ENCODE peak calls at places on chromosomes 2 and 18, in nine cellular contexts. H is thyroid gland, P is T-cell, I is A172, S is Panc1, A is GM03348, V is T47D, O is brain microvascular endothelial cell, E is GM06990. Y is an unnamed sample.
A peak's percentile ranks its signal among the peaks of the same experiment; 100 is the strongest.

GRCh38 chr2:63788070-63788469 is 53.6 kb upstream of the UGP2 start:
- DNase-seq in P (no peak), S (no peak), A (peak; percentile 15), H (no peak), O (peak; percentile 30), V (no peak), I (peak; percentile 41), E (no peak), Y (no peak)

GRCh38 chr2:220373878-220374277 is 746.4 kb downstream of the SLC4A3 start:
- DNase-seq in S (no peak), A (no peak), P (no peak), I (no peak), V (no peak), H (no peak), O (peak; percentile 30), E (no peak), Y (no peak)

GRCh38 chr18:51614967-51615571 is 417.6 kb upstream of the MEX3C start:
- DNase-seq in H (peak; percentile 5), I (peak; percentile 20), O (no peak), V (no peak), S (no peak), E (no peak), P (no peak), A (no peak), Y (no peak)

GRCh38 chr2:130185896-130186295 is 3.8 kb downstream of the MZT2B start:
- DNase-seq in O (no peak), S (no peak), A (no peak), H (peak; percentile 35), I (no peak), E (no peak), V (no peak), P (no peak), Y (no peak)

GRCh38 chr2:144999040-144999875 is 479.3 kb upstream of the ZEB2 start:
- DNase-seq in A (no peak), E (no peak), P (no peak), O (peak; percentile 46), V (no peak), H (no peak), S (no peak), I (no peak), Y (no peak)

GRCh38 chr2:44880125-44880483 is 61.4 kb upstream of the SIX3 start:
- DNase-seq in I (no peak), A (no peak), H (no peak), V (no peak), O (no peak), P (no peak), E (no peak), S (no peak), Y (no peak)

GRCh38 chr2:6832556-6832955 is 33.2 kb downstream of the CMPK2 start:
- DNase-seq in P (no peak), I (no peak), V (no peak), E (no peak), H (no peak), S (no peak), O (no peak), A (no peak), Y (no peak)

GRCh38 chr2:169184074-169184473 is 114.7 kb downstream of the DHRS9 start:
- DNase-seq in P (no peak), S (no peak), H (no peak), A (no peak), E (no peak), V (no peak), O (no peak), I (no peak), Y (no peak)

GRCh38 chr2:27451095-27451494 is 8.9 kb downstream of the KRTCAP3 start:
- DNase-seq in P (no peak), E (no peak), S (no peak), V (no peak), I (no peak), H (no peak), A (no peak), O (no peak), Y (no peak)

GRCh38 chr18:49849331-49850217 is 36.2 kb upstream of the ACAA2 start:
- DNase-seq in P (no peak), V (no peak), O (peak; percentile 82), H (peak; percentile 94), I (peak; percentile 95), A (peak; percentile 73), E (no peak), S (peak; percentile 36), Y (peak; percentile 91)

GRCh38 chr2:27303093-27304025 is 4.9 kb downstream of the UCN start:
- DNase-seq in E (no peak), P (peak; percentile 26), A (peak; percentile 84), H (peak; percentile 52), V (peak; percentile 73), O (peak; percentile 47), I (peak; percentile 73), S (no peak), Y (peak; percentile 87)

GRCh38 chr18:10316778-10317177 is 137.7 kb upstream of the APCDD1 start:
- DNase-seq in O (no peak), E (no peak), P (no peak), H (no peak), V (no peak), I (no peak), A (no peak), S (no peak), Y (no peak)

GRCh38 chr2:56382466-56382865 is 198.7 kb downstream of the CCDC85A start:
- DNase-seq in S (no peak), I (no peak), P (no peak), V (no peak), H (no peak), O (no peak), E (no peak), A (no peak), Y (no peak)

GRCh38 chr2:178629463-178629862 is 149.2 kb downstream of the PLEKHA3 start:
- DNase-seq in E (no peak), H (no peak), S (no peak), P (no peak), A (no peak), O (no peak), I (no peak), V (no peak), Y (no peak)

GRCh38 chr2:36516136-36516870 is 81.7 kb downstream of the FEZ2 start:
- DNase-seq in I (no peak), H (peak; percentile 26), E (no peak), V (no peak), O (peak; percentile 83), P (no peak), S (no peak), A (no peak), Y (no peak)

GRCh38 chr18:61400016-61400630 is 66.9 kb downstream of the CDH20 start:
- DNase-seq in V (no peak), E (no peak), S (no peak), A (no peak), H (no peak), O (peak; percentile 22), P (no peak), I (no peak), Y (no peak)

GRCh38 chr18:3579701-3580100 is 129.7 kb downstream of the TGIF1 start:
- DNase-seq in P (no peak), H (no peak), S (no peak), I (peak; percentile 51), O (peak; percentile 92), E (no peak), A (peak; percentile 80), V (no peak), Y (no peak)

GRCh38 chr18:58224425-58224750 is 180.4 kb downstream of the NEDD4L start:
- DNase-seq in V (no peak), E (no peak), I (no peak), A (no peak), S (no peak), O (no peak), P (no peak), H (no peak), Y (no peak)

GRCh38 chr2:105290981-105291660 is 38.4 kb downstream of the TGFBRAP1 start:
- DNase-seq in H (no peak), S (no peak), I (no peak), E (no peak), V (no peak), O (no peak), P (no peak), A (no peak), Y (no peak)

GRCh38 chr18:59848002-59848401 is 51.8 kb upstream of the PMAIP1 start:
- DNase-seq in I (no peak), O (no peak), P (no peak), V (no peak), H (no peak), S (no peak), A (no peak), E (peak; percentile 58), Y (no peak)